ENCODE peak calls at places on chromosome 21, in six cellular contexts. B is CD8-positive, alpha-beta memory T cell; I is naive thymus-derived CD4-positive, alpha-beta T cell; C is mucosa of descending colon; O is sigmoid colon; E is left ventricle myocardium inferior. S is an unnamed sample.

GRCh38 chr21:19353271-19353670 is 949.7 kb upstream of the TMPRSS15 start:
- DNase-seq in B (no peak), I (no peak), C (no peak), O (no peak), E (no peak), S (no peak)

GRCh38 chr21:35540950-35541632 is 492.0 kb upstream of the RUNX1 start:
- DNase-seq in B (no peak), I (no peak), C (no peak), O (no peak), E (no peak), S (no peak)

GRCh38 chr21:42921912-42922311 is 3.5 kb downstream of the ERVH48-1 start:
- DNase-seq in B (no peak), I (no peak), C (no peak), O (no peak), E (no peak), S (no peak)

GRCh38 chr21:42630626-42631025 is 22.8 kb upstream of the PDE9A start:
- DNase-seq in B (no peak), I (no peak), C (no peak), O (peak; percentile 29), E (no peak), S (no peak)

GRCh38 chr21:34889287-34889536 is 159.9 kb downstream of the RUNX1 start:
- DNase-seq in B (peak; percentile 47), I (peak; percentile 35), C (peak; percentile 63), O (peak; percentile 75), E (peak; percentile 46), S (no peak)

GRCh38 chr21:32131960-32132359 is 146.9 kb downstream of the MIS18A start:
- DNase-seq in B (no peak), I (no peak), C (no peak), O (no peak), E (no peak), S (no peak)

GRCh38 chr21:27152996-27153395 is 186.1 kb upstream of the ADAMTS5 start:
- DNase-seq in B (no peak), I (no peak), C (no peak), O (no peak), E (no peak), S (no peak)

GRCh38 chr21:42525228-42525604 is 11.6 kb downstream of the SLC37A1 start:
- DNase-seq in B (no peak), I (no peak), C (no peak), O (peak; percentile 69), E (no peak), S (no peak)

GRCh38 chr21:35342440-35342839 is 293.3 kb upstream of the RUNX1 start:
- DNase-seq in B (no peak), I (no peak), C (no peak), O (no peak), E (no peak), S (no peak)

GRCh38 chr21:32043458-32043857 is 170.6 kb downstream of the HUNK start:
- DNase-seq in B (no peak), I (no peak), C (no peak), O (no peak), E (no peak), S (no peak)

GRCh38 chr21:42570841-42571387 is 57.3 kb downstream of the SLC37A1 start:
- DNase-seq in B (no peak), I (no peak), C (no peak), O (peak; percentile 55), E (no peak), S (no peak)

GRCh38 chr21:25560151-25560783 is 47.0 kb downstream of the MRPL39 start:
- DNase-seq in B (no peak), I (no peak), C (no peak), O (no peak), E (no peak), S (no peak)

GRCh38 chr21:36156339-36156814 is 247 bp upstream of the DOP1B start:
- DNase-seq in B (peak; percentile 99), I (peak; percentile 100), C (peak; percentile 100), O (peak; percentile 100), E (peak; percentile 100), S (peak; percentile 100)

GRCh38 chr21:17660862-17661261 is 48.2 kb upstream of the BTG3 start:
- DNase-seq in B (no peak), I (no peak), C (no peak), O (no peak), E (no peak), S (no peak)

GRCh38 chr21:18951291-18952038 is 547.9 kb upstream of the TMPRSS15 start:
- DNase-seq in B (no peak), I (no peak), C (peak; percentile 67), O (no peak), E (no peak), S (peak; percentile 44)

GRCh38 chr21:17542371-17542992 is 29.6 kb downstream of the CXADR start:
- DNase-seq in B (no peak), I (no peak), C (no peak), O (no peak), E (no peak), S (no peak)

GRCh38 chr21:17250651-17251294 is 262.1 kb upstream of the CXADR start:
- DNase-seq in B (no peak), I (no peak), C (no peak), O (no peak), E (no peak), S (no peak)

GRCh38 chr21:39575778-39576177 is 37.0 kb upstream of the B3GALT5 start:
- DNase-seq in B (no peak), I (no peak), C (no peak), O (no peak), E (no peak), S (no peak)

GRCh38 chr21:34630536-34631143 is 15.7 kb upstream of the RCAN1 start:
- DNase-seq in B (no peak), I (peak; percentile 23), C (peak; percentile 52), O (no peak), E (no peak), S (peak; percentile 47)

GRCh38 chr21:31555741-31556191 is 103.7 kb upstream of the SOD1 start:
- DNase-seq in B (no peak), I (no peak), C (no peak), O (no peak), E (no peak), S (no peak)

GRCh38 chr21:29656504-29657227 is 283.1 kb downstream of the GRIK1 start:
- DNase-seq in B (no peak), I (no peak), C (no peak), O (no peak), E (no peak), S (no peak)

DNA sequence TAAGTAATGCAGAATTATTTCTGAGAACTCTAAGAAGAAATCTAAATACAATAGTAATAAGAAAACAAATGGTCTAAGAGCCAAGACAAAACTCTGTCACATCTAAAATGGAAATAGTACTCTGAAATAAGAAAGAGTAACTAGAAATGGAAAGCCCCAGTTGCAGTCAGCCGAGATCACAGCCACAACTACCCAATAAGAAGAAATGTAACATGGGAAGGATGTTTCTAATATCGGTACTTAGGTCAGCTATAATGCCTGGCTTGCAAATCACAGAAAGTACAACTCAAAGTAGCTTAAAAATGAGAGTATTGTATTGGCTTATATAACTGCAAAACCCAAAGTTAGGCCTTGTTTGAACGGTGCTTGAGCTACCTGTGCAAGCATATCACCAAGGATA is 58.6 kb upstream of the USP25 start:
- DNase-seq in B (no peak), I (no peak), C (no peak), O (no peak), E (no peak), S (no peak)
- H3K4me1 ChIP-seq in B (no peaks in the 10 kb centered on the region), I (no peaks in the 10 kb centered on the region), C (no peaks in the 10 kb centered on the region), O (peaks cover 10% of the 10 kb centered on the region), E (no peaks in the 10 kb centered on the region), S (no peaks in the 10 kb centered on the region)

GRCh38 chr21:23837564-23837963 is 1769.7 kb downstream of the MRPL39 start:
- DNase-seq in B (no peak), I (no peak), C (no peak), O (no peak), E (no peak), S (no peak)
- H3K4me1 ChIP-seq in B (no peaks in the 10 kb centered on the region), I (no peaks in the 10 kb centered on the region), C (no peaks in the 10 kb centered on the region), O (no peaks in the 10 kb centered on the region), E (no peaks in the 10 kb centered on the region), S (no peaks in the 10 kb centered on the region)

DNA sequence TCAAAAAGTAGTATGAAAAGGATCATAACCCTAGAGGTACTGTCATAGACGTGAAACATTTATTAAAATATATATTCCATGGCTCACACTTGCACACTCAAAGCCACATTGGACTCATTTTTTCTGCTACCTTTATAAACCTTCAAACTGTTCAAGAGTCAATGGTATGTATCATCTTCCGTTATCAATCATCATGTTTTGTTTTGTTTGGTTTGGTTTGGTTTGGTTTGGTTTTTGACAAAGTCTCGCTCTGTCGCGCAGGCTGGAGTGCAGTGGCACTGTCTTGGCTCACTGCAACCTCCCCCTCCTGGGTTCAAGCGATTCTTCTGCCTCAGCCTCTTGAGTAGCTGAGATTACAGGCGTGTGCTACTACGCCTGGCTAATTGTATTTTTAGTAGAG is 1.8 kb downstream of the IFNAR2 start:
- DNase-seq in B (no peak), I (no peak), C (no peak), O (no peak), E (no peak), S (no peak)
- H3K4me1 ChIP-seq in B (peaks cover 53% of the 10 kb centered on the region), I (peaks cover 45% of the 10 kb centered on the region), C (peaks cover 10% of the 10 kb centered on the region), O (peaks cover 22% of the 10 kb centered on the region), E (peaks cover 63% of the 10 kb centered on the region), S (peaks cover 25% of the 10 kb centered on the region)

GRCh38 chr21:45347712-45348477 is 57.1 kb upstream of the COL18A1 start:
- DNase-seq in B (no peak), I (no peak), C (no peak), O (no peak), E (no peak), S (no peak)
- H3K4me1 ChIP-seq in B (no peaks in the 10 kb centered on the region), I (no peaks in the 10 kb centered on the region), C (no peaks in the 10 kb centered on the region), O (peaks cover 30% of the 10 kb centered on the region), E (peaks cover 54% of the 10 kb centered on the region), S (no peaks in the 10 kb centered on the region)

DNA sequence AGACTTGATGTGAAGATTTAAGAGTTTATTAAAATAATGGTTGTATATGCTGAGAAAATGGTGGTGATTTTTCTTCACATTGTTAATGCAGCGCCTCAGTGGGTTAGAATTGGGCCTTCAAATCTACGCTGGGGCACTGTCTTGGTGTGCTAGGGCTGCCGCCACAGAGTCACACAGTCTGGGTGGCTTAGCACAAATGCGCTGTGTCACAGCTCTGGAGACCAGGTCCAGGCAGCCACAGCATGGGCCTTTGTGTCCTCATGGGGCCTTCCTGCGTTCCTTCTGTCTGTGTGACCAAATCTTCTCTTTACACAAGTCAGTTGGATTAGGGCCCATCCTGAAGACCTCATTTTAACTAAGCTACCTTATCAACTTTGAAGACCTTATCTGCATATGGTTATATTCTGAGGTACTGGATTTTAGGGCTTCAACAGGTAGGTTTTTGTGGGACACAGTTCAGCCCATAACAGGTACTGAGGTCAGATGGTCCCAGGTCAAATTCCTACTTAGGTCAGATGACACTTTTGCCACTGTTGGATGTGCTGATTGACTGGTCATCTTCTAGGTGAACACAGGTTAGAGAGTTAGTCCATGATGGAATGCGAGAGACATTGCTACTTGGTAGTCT is 17.5 kb downstream of the TRAPPC10 start:
- DNase-seq in B (no peak), I (no peak), C (no peak), O (no peak), E (no peak), S (no peak)
- H3K4me1 ChIP-seq in B (peaks cover 51% of the 10 kb centered on the region), I (peaks cover 39% of the 10 kb centered on the region), C (peaks cover 6% of the 10 kb centered on the region), O (peaks cover 19% of the 10 kb centered on the region), E (peaks cover 22% of the 10 kb centered on the region), S (peaks cover 18% of the 10 kb centered on the region)

S was measured in HAP-1.